ENCODE peak calls at places on chromosomes 1 and 21, in nine cellular contexts. X is A549; S is T1000; L is activated CD4-positive, alpha-beta memory T cell treated with anti-CD3 and anti-CD28 coated beads, Interleukin-2, amount 10 ng/mL, durations not matched to agents 7 days and 5 days; J is effector CD4-positive, alpha-beta T cell; H is nephron progenitor cell; E is activated T-cell treated with anti-CD3 and anti-CD28 coated beads for 1 hour; V is stimulated activated CD4-positive, alpha-beta T cell treated with anti-CD3 and anti-CD28 coated beads, Interleukin-4, amount 100 ng/mL, for 48 hours; I is neural crest cell. N is an unnamed sample.
A peak's percentile ranks its signal among the peaks of the same experiment; 100 is the strongest.

GRCh38 chr1:119449964-119450363 is 35.0 kb downstream of the HSD3B2 start:
- DNase-seq in V (no peak), L (no peak), I (no peak), E (no peak), H (no peak), X (no peak), S (no peak), J (no peak), N (no peak)

GRCh38 chr1:28104866-28105467 is 16.6 kb upstream of the EYA3 start:
- DNase-seq in I (peak; percentile 8), X (no peak), H (peak; percentile 19), S (no peak), L (no peak), J (no peak), V (no peak), E (no peak), N (no peak)

GRCh38 chr1:205374205-205375078 is 17.7 kb upstream of the KLHDC8A start:
- DNase-seq in V (no peak), I (no peak), L (no peak), E (no peak), X (peak; percentile 79), J (no peak), H (no peak), S (no peak), N (no peak)

GRCh38 chr1:179921981-179922380 is 32.6 kb upstream of the CEP350 start:
- DNase-seq in L (no peak), S (no peak), H (no peak), V (no peak), I (no peak), X (no peak), E (no peak), J (no peak), N (no peak)

GRCh38 chr1:2539312-2539907 is 9.3 kb upstream of the HES5 start:
- DNase-seq in S (no peak), H (no peak), E (no peak), L (peak; percentile 44), J (no peak), I (peak; percentile 43), V (no peak), X (no peak), N (no peak)

GRCh38 chr21:38095220-38095619 is 161.6 kb upstream of the KCNJ15 start:
- DNase-seq in V (no peak), S (no peak), L (no peak), E (no peak), I (no peak), H (no peak), X (no peak), J (no peak), N (no peak)

GRCh38 chr1:205769641-205770365 is 5.5 kb downstream of the RAB29 start:
- DNase-seq in S (no peak), H (no peak), J (no peak), I (no peak), E (no peak), L (no peak), V (no peak), X (no peak), N (no peak)

GRCh38 chr21:16563795-16564194 is 834.0 kb downstream of the USP25 start:
- DNase-seq in V (no peak), L (no peak), E (no peak), J (no peak), I (no peak), S (no peak), H (peak; percentile 35), X (peak; percentile 11), N (no peak)

GRCh38 chr1:7265771-7266371 is 480.6 kb downstream of the CAMTA1 start:
- DNase-seq in V (no peak), I (no peak), E (no peak), S (peak; percentile 58), L (no peak), X (peak; percentile 90), J (no peak), H (no peak), N (no peak)

GRCh38 chr1:67342002-67342890 is 34.6 kb downstream of the IL12RB2 start:
- DNase-seq in E (no peak), S (no peak), X (no peak), L (peak; percentile 42), J (no peak), V (no peak), I (no peak), H (no peak), N (peak; percentile 19)

GRCh38 chr1:234325878-234326492 is 47.3 kb upstream of the COA6 start:
- DNase-seq in H (no peak), V (no peak), I (no peak), E (no peak), S (no peak), L (no peak), X (no peak), J (no peak), N (no peak)

GRCh38 chr1:73160759-73161158 is 878.4 kb upstream of the NEGR1 start:
- DNase-seq in X (no peak), I (no peak), L (no peak), E (no peak), V (no peak), H (no peak), S (no peak), J (no peak), N (no peak)

GRCh38 chr21:38499296-38499695 is 1.0 kb upstream of the ERG start:
- DNase-seq in X (no peak), I (no peak), S (no peak), J (no peak), E (no peak), H (no peak), L (no peak), V (no peak), N (no peak)

GRCh38 chr1:181398544-181398943 is 84.8 kb upstream of the CACNA1E start:
- DNase-seq in L (peak; percentile 26), E (no peak), V (no peak), H (no peak), X (no peak), J (no peak), I (no peak), S (no peak), N (no peak)

GRCh38 chr1:1121611-1122077 is 5.8 kb upstream of the C1orf159 start:
- DNase-seq in S (no peak), I (no peak), J (no peak), E (no peak), H (no peak), X (no peak), V (no peak), L (no peak), N (no peak)